ENCODE peak calls at places on chromosome 9, in eight cellular contexts. X is GM12878, B is mammary epithelial cell, N is IMR-90, U is pancreas, V is stomach, R is endothelial cell of umbilical vein, L is lower lobe of right lung. D is an unnamed sample. For H3K36me3 and H3K27me3, the result is how much of the 10 kb centered on the place peaks cover.

GRCh38 chr9:112917027-112917986 is 26.6 kb upstream of the SLC46A2 start:
- DNase-seq in X (no peak), B (peak), N (no peak), U (no peak), V (no peak), R (no peak), L (no peak), D (no peak)

GRCh38 chr9:77763566-77763965 is 115.4 kb upstream of the GNA14 start:
- DNase-seq in X (no peak), B (no peak), N (no peak), U (no peak), V (no peak), R (no peak), L (no peak), D (no peak)

GRCh38 chr9:19154135-19154612 is 26.9 kb upstream of the PLIN2 start:
- DNase-seq in X (no peak), B (peak), N (peak), U (no peak), V (no peak), R (no peak), L (no peak), D (no peak)

GRCh38 chr9:126375386-126375785 is 48.8 kb downstream of the MVB12B start:
- DNase-seq in X (no peak), B (no peak), N (peak), U (no peak), V (no peak), R (peak), L (no peak), D (peak)

GRCh38 chr9:98846081-98846480 is 38.6 kb downstream of the GALNT12 start:
- DNase-seq in X (no peak), B (no peak), N (no peak), U (no peak), V (no peak), R (no peak), L (no peak), D (no peak)

GRCh38 chr9:110214090-110214489 is 6.1 kb upstream of the C9orf152 start:
- DNase-seq in X (no peak), B (peak), N (peak), U (no peak), V (no peak), R (no peak), L (no peak), D (no peak)

GRCh38 chr9:101999441-101999840 is 261.0 kb upstream of the GRIN3A start:
- DNase-seq in X (no peak), B (no peak), N (no peak), U (no peak), V (no peak), R (no peak), L (no peak), D (peak)

GRCh38 chr9:123679330-123679987 is 250.5 kb downstream of the DENND1A start:
- DNase-seq in X (peak), B (no peak), N (peak), U (no peak), V (no peak), R (no peak), L (no peak), D (peak)

GRCh38 chr9:13728121-13728520 is 448.6 kb upstream of the MPDZ start:
- DNase-seq in X (no peak), B (no peak), N (no peak), U (no peak), V (no peak), R (peak), L (no peak), D (no peak)

GRCh38 chr9:128192601-128193371 is 1.4 kb upstream of the CIZ1 start:
- DNase-seq in X (no peak), B (peak), N (peak), U (peak), V (peak), R (peak), L (peak), D (peak)

GRCh38 chr9:12717907-12718306 is 24.7 kb downstream of the TYRP1 start:
- DNase-seq in X (no peak), B (no peak), N (no peak), U (no peak), V (no peak), R (peak), L (no peak), D (no peak)

GRCh38 chr9:135670721-135671590 is 7.8 kb downstream of the LCN9 start:
- DNase-seq in X (no peak), B (no peak), N (no peak), U (no peak), V (no peak), R (no peak), L (no peak), D (no peak)

GRCh38 chr9:77215874-77216273 is 38.5 kb downstream of the VPS13A start:
- DNase-seq in X (no peak), B (no peak), N (peak), U (no peak), V (no peak), R (peak), L (no peak), D (no peak)

GRCh38 chr9:7324031-7324654 is 475.4 kb downstream of the DMAC1 start:
- DNase-seq in X (no peak), B (peak), N (peak), U (no peak), V (no peak), R (no peak), L (no peak), D (no peak)

GRCh38 chr9:120424248-120424647 is 155.7 kb downstream of the CDK5RAP2 start:
- DNase-seq in X (no peak), B (peak), N (no peak), U (no peak), V (no peak), R (no peak), L (no peak), D (no peak)

GRCh38 chr9:14627513-14627912 is 65.7 kb downstream of the ZDHHC21 start:
- DNase-seq in X (no peak), B (no peak), N (no peak), U (no peak), V (no peak), R (no peak), L (no peak), D (no peak)

GRCh38 chr9:75039006-75039405 is 10.9 kb upstream of the CARNMT1 start:
- DNase-seq in X (no peak), B (no peak), N (peak), U (no peak), V (no peak), R (no peak), L (no peak), D (no peak)

GRCh38 chr9:85516976-85517637 is 224.6 kb downstream of the AGTPBP1 start:
- DNase-seq in X (no peak), B (peak), N (no peak), U (no peak), V (no peak), R (no peak), L (no peak), D (no peak)

GRCh38 chr9:128927731-128928411 is 7.1 kb downstream of the PHYHD1 start:
- DNase-seq in X (peak), B (no peak), N (peak), U (peak), V (peak), R (peak), L (peak), D (peak)

GRCh38 chr9:93039976-93040375 is 18.5 kb upstream of the SUSD3 start:
- DNase-seq in X (no peak), B (no peak), N (no peak), U (no peak), V (no peak), R (no peak), L (no peak), D (no peak)

GRCh38 chr9:93040409-93040808 is 18.1 kb upstream of the SUSD3 start:
- DNase-seq in X (no peak), B (no peak), N (no peak), U (no peak), V (no peak), R (no peak), L (no peak), D (no peak)

GRCh38 chr9:93037476-93037971 is 21.0 kb upstream of the SUSD3 start:
- DNase-seq in X (no peak), B (no peak), N (no peak), U (no peak), V (no peak), R (no peak), L (no peak), D (no peak)

GRCh38 chr9:93039456-93039855 is 19.0 kb upstream of the SUSD3 start:
- DNase-seq in X (no peak), B (no peak), N (no peak), U (no peak), V (no peak), R (no peak), L (no peak), D (no peak)

DNA sequence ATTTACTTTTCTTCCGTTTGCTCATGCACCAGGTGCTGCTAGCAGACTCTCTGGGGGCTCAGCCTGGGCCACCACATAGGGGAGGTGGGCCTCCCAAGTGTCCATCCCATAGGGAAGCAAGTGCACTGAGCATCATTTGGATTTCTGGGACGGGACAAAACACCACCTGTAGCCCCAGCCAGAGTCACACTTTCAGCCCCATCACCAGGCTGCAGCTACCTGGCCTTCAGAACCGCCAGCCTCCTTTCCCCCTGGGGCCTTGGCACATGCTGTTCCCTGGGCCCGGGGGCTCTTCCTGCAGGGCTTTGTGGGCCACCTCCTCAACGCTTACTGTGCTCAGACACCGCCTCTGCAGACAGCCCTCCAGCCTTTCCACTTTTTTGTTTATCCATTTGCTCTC is 19.6 kb upstream of the SUSD3 start:
- DNase-seq in X (no peak), B (no peak), N (no peak), U (no peak), V (no peak), R (no peak), L (no peak), D (no peak)
- H3K27ac ChIP-seq in X (no peak), B (no peak), N (no peak), U (no peak), V (no peak), R (no peak), L (no peak), D (no peak)

DNA sequence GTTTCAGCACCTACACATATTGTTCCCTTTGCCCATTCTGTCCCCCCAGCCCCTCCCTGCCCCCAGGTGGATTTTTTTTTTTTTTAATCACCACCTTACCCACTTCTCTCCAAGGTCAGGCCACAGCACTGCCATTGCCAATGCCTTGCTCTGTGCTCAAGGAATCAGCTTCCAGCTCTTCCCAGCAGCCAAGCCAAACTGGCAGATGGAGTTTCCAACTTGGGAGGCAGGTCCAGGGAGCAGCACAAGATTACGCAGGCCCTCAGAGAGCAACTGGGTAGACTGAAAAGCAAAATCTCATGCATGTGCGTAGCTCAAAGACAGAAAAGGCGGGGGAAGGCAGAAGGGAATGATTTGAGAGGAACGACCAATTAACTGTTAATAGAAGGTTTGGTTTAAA is 15.1 kb downstream of the GRHPR start:
- DNase-seq in X (no peak), B (no peak), N (no peak), U (no peak), V (no peak), R (no peak), L (no peak), D (no peak)
- H3K36me3 ChIP-seq in X (under half), B (half or more), N (half or more), U (half or more), V (half or more), R (under half), L (half or more), D (half or more)

GRCh38 chr9:88578486-88579362 is 43.7 kb downstream of the NXNL2 start:
- DNase-seq in X (peak), B (peak), N (peak), U (peak), V (peak), R (peak), L (peak), D (peak)
- H3K27me3 ChIP-seq in X (under half), B (under half), N (under half), U (under half), V (under half), R (under half), L (under half), D (under half)

DNA sequence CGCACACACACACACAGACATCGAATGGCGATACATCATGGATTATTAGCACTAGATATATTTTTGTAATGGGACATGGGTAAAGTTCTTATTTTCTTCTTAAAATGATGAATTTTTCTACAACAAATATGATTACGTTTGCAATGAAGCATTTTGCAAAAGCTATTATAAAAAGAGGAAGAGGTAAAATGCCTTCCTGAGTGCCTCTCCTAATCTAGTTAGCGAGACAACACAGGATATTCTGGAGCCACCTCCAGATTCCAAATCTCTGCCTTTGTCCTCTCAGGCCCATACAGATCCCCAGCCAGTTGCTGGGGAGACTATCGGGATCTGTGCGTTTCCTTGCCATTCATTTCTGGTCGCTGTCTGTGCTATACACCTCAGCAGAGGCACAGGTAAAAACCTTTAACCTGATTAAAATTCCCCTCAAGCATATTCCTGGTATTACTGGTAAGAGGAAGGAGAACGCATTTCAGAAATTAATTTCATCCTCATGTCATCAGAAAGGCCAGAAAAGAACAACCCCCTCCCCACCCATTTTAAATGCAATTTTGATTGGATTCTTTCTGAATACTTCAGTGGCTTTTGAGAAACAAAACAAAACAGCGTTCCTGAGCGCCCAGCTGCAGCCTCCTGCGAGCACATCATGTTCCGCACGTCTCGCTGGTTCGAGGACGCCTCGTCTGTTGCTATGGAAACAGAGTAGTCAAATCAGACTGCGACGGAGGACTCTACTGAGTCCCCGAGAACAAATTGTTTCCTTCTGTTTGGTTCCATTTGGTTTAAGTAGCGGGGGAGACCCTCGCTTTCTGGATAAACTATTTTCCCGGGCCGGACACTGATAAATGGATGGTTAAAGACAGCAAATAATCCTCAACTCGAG is 69.3 kb downstream of the SLC28A3 start:
- DNase-seq in X (no peak), B (no peak), N (peak), U (peak), V (peak), R (peak), L (peak), D (peak)
- H3K27ac ChIP-seq in X (no peak), B (no peak), N (no peak), U (no peak), V (peak), R (no peak), L (no peak), D (peak)

DNA sequence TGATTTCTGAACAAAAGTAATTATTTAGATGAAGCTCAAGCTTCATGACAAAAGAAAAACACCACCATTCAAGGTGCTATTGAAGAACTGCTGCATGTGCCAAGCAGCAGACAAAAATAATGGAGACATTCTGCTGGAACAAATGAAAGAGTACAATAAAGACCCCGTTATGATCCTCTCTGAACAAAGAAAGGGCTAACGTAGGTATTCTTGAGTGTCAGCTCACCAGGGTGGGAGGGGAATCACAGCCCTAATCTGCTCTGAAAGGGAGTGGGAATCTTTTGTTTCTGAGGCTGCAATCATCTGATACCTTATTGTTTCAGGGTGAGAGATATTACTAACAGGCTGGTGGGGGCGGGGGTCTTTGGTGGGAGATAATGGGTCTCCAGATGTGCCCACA is 15.4 kb downstream of the CEMIP2 start:
- DNase-seq in X (no peak), B (no peak), N (no peak), U (no peak), V (no peak), R (no peak), L (no peak), D (no peak)
- H3K36me3 ChIP-seq in X (under half), B (under half), N (under half), U (under half), V (under half), R (under half), L (under half), D (under half)

GRCh38 chr9:132210472-132211145 is 48.8 kb downstream of the NTNG2 start:
- DNase-seq in X (no peak), B (peak), N (peak), U (no peak), V (no peak), R (no peak), L (no peak), D (no peak)
- H3K27me3 ChIP-seq in X (under half), B (under half), N (under half), U (under half), V (under half), R (under half), L (under half), D (under half)

D was measured in thyroid gland.